ENCODE peak calls at places on chromosomes 12 and 14, in ten cellular contexts. One of them, this sample, is unnamed.

GRCh38 chr12:53201170-53201541 is 5.9 kb downstream of the ITGB7 start:
- DNase-seq in HT-29: no peak
- DNase-seq in lung: no peak
- DNase-seq in C1 segment of cervical spinal cord: no peak
- DNase-seq in psoas muscle: no peak
- DNase-seq in H54: no peak
- DNase-seq in NCI-H187: no peak
- DNase-seq in EH: peak; percentile 56
- DNase-seq in stimulated activated CD8-positive, alpha-beta memory T cell treated with anti-CD3 and anti-CD28 coated beads, Interleukin-7, amount 100 ng/mL, for 1 hour: no peak
- DNase-seq in activated T-cell treated with anti-CD3 and anti-CD28 coated beads for 4 hours: no peak
- DNase-seq in this sample: no peak

GRCh38 chr14:104280085-104280901 is 141.9 kb downstream of the KIF26A start:
- DNase-seq in HT-29: no peak
- DNase-seq in activated T-cell treated with anti-CD3 and anti-CD28 coated beads for 4 hours: no peak
- DNase-seq in psoas muscle: peak; percentile 38
- DNase-seq in stimulated activated CD8-positive, alpha-beta memory T cell treated with anti-CD3 and anti-CD28 coated beads, Interleukin-7, amount 100 ng/mL, for 1 hour: no peak
- DNase-seq in NCI-H187: no peak
- DNase-seq in H54: no peak
- DNase-seq in lung: no peak
- DNase-seq in EH: no peak
- DNase-seq in C1 segment of cervical spinal cord: no peak
- DNase-seq in this sample: peak; percentile 42

GRCh38 chr12:12724421-12725085 is 7.4 kb downstream of the CDKN1B start:
- DNase-seq in lung: no peak
- DNase-seq in C1 segment of cervical spinal cord: peak; percentile 64
- DNase-seq in NCI-H187: no peak
- DNase-seq in stimulated activated CD8-positive, alpha-beta memory T cell treated with anti-CD3 and anti-CD28 coated beads, Interleukin-7, amount 100 ng/mL, for 1 hour: no peak
- DNase-seq in activated T-cell treated with anti-CD3 and anti-CD28 coated beads for 4 hours: no peak
- DNase-seq in HT-29: no peak
- DNase-seq in psoas muscle: no peak
- DNase-seq in H54: no peak
- DNase-seq in EH: no peak
- DNase-seq in this sample: no peak

GRCh38 chr12:131555197-131555820 is 155.6 kb upstream of the SFSWAP start:
- DNase-seq in C1 segment of cervical spinal cord: no peak
- DNase-seq in psoas muscle: no peak
- DNase-seq in HT-29: no peak
- DNase-seq in lung: no peak
- DNase-seq in activated T-cell treated with anti-CD3 and anti-CD28 coated beads for 4 hours: no peak
- DNase-seq in H54: no peak
- DNase-seq in EH: no peak
- DNase-seq in NCI-H187: no peak
- DNase-seq in stimulated activated CD8-positive, alpha-beta memory T cell treated with anti-CD3 and anti-CD28 coated beads, Interleukin-7, amount 100 ng/mL, for 1 hour: no peak
- DNase-seq in this sample: no peak

GRCh38 chr14:75476274-75476995 is 45.8 kb upstream of the BATF start:
- DNase-seq in lung: peak; percentile 81
- DNase-seq in psoas muscle: no peak
- DNase-seq in EH: no peak
- DNase-seq in C1 segment of cervical spinal cord: no peak
- DNase-seq in activated T-cell treated with anti-CD3 and anti-CD28 coated beads for 4 hours: no peak
- DNase-seq in NCI-H187: peak; percentile 80
- DNase-seq in HT-29: no peak
- DNase-seq in stimulated activated CD8-positive, alpha-beta memory T cell treated with anti-CD3 and anti-CD28 coated beads, Interleukin-7, amount 100 ng/mL, for 1 hour: no peak
- DNase-seq in H54: no peak
- DNase-seq in this sample: no peak

GRCh38 chr12:75704208-75704607 is 192.8 kb upstream of the KRR1 start:
- DNase-seq in H54: no peak
- DNase-seq in EH: no peak
- DNase-seq in lung: no peak
- DNase-seq in NCI-H187: no peak
- DNase-seq in activated T-cell treated with anti-CD3 and anti-CD28 coated beads for 4 hours: no peak
- DNase-seq in stimulated activated CD8-positive, alpha-beta memory T cell treated with anti-CD3 and anti-CD28 coated beads, Interleukin-7, amount 100 ng/mL, for 1 hour: no peak
- DNase-seq in psoas muscle: no peak
- DNase-seq in C1 segment of cervical spinal cord: no peak
- DNase-seq in HT-29: no peak
- DNase-seq in this sample: no peak

GRCh38 chr12:57850924-57851323 is 4.4 kb upstream of the CTDSP2 start:
- DNase-seq in NCI-H187: no peak
- DNase-seq in HT-29: no peak
- DNase-seq in psoas muscle: no peak
- DNase-seq in lung: no peak
- DNase-seq in stimulated activated CD8-positive, alpha-beta memory T cell treated with anti-CD3 and anti-CD28 coated beads, Interleukin-7, amount 100 ng/mL, for 1 hour: no peak
- DNase-seq in H54: no peak
- DNase-seq in C1 segment of cervical spinal cord: no peak
- DNase-seq in activated T-cell treated with anti-CD3 and anti-CD28 coated beads for 4 hours: no peak
- DNase-seq in EH: no peak
- DNase-seq in this sample: no peak

GRCh38 chr14:76050797-76051392 is 65.3 kb downstream of the IFT43 start:
- DNase-seq in NCI-H187: peak; percentile 38
- DNase-seq in C1 segment of cervical spinal cord: peak; percentile 29
- DNase-seq in EH: peak; percentile 68
- DNase-seq in activated T-cell treated with anti-CD3 and anti-CD28 coated beads for 4 hours: peak; percentile 48
- DNase-seq in lung: peak; percentile 41
- DNase-seq in psoas muscle: no peak
- DNase-seq in H54: peak; percentile 41
- DNase-seq in HT-29: peak; percentile 67
- DNase-seq in stimulated activated CD8-positive, alpha-beta memory T cell treated with anti-CD3 and anti-CD28 coated beads, Interleukin-7, amount 100 ng/mL, for 1 hour: peak; percentile 1
- DNase-seq in this sample: no peak

GRCh38 chr14:24215495-24216344 is at the start of gene MDP1:
- DNase-seq in stimulated activated CD8-positive, alpha-beta memory T cell treated with anti-CD3 and anti-CD28 coated beads, Interleukin-7, amount 100 ng/mL, for 1 hour: peak; percentile 67
- DNase-seq in EH: peak; percentile 87
- DNase-seq in HT-29: peak; percentile 83
- DNase-seq in NCI-H187: peak; percentile 88
- DNase-seq in psoas muscle: peak; percentile 91
- DNase-seq in activated T-cell treated with anti-CD3 and anti-CD28 coated beads for 4 hours: peak; percentile 74
- DNase-seq in H54: no peak
- DNase-seq in C1 segment of cervical spinal cord: peak; percentile 79
- DNase-seq in lung: peak; percentile 86
- DNase-seq in this sample: peak; percentile 79

GRCh38 chr12:89469361-89469760 is 55.2 kb downstream of the GALNT4 start:
- DNase-seq in EH: peak; percentile 56
- DNase-seq in psoas muscle: no peak
- DNase-seq in C1 segment of cervical spinal cord: no peak
- DNase-seq in HT-29: no peak
- DNase-seq in NCI-H187: no peak
- DNase-seq in stimulated activated CD8-positive, alpha-beta memory T cell treated with anti-CD3 and anti-CD28 coated beads, Interleukin-7, amount 100 ng/mL, for 1 hour: peak; percentile 1
- DNase-seq in H54: no peak
- DNase-seq in activated T-cell treated with anti-CD3 and anti-CD28 coated beads for 4 hours: peak; percentile 4
- DNase-seq in lung: no peak
- DNase-seq in this sample: no peak

This sample was measured in breast epithelium.